ENCODE peak calls at places on chromosomes 16 and 17, in seven cellular contexts. One of them, this sample, is unnamed.

GRCh38 chr17:76265624-76266243 is 586 bp downstream of the UBALD2 start:
- DNase-seq in thoracic aorta: no peak
- DNase-seq in sigmoid colon: peak; percentile 86
- DNase-seq in suprapubic skin: peak; percentile 81
- DNase-seq in progenitor cell of endocrine pancreas: peak; percentile 41
- DNase-seq in lower leg skin: peak; percentile 43
- DNase-seq in right lobe of liver: peak; percentile 70
- DNase-seq in this sample: no peak

GRCh38 chr17:50194441-50195195 is 6.8 kb downstream of the COL1A1 start:
- DNase-seq in progenitor cell of endocrine pancreas: no peak
- DNase-seq in thoracic aorta: no peak
- DNase-seq in right lobe of liver: no peak
- DNase-seq in sigmoid colon: no peak
- DNase-seq in lower leg skin: no peak
- DNase-seq in suprapubic skin: no peak
- DNase-seq in this sample: no peak

GRCh38 chr17:64133546-64134215 is 3.7 kb upstream of the ERN1 start:
- DNase-seq in sigmoid colon: no peak
- DNase-seq in lower leg skin: no peak
- DNase-seq in progenitor cell of endocrine pancreas: no peak
- DNase-seq in right lobe of liver: no peak
- DNase-seq in suprapubic skin: no peak
- DNase-seq in thoracic aorta: no peak
- DNase-seq in this sample: no peak

GRCh38 chr17:41324180-41325075 is 8.9 kb upstream of the KRTAP17-1 start:
- DNase-seq in progenitor cell of endocrine pancreas: no peak
- DNase-seq in lower leg skin: no peak
- DNase-seq in thoracic aorta: no peak
- DNase-seq in right lobe of liver: no peak
- DNase-seq in sigmoid colon: no peak
- DNase-seq in suprapubic skin: no peak
- DNase-seq in this sample: no peak

GRCh38 chr17:67375054-67375427 is 2.0 kb upstream of the PITPNC1 start:
- DNase-seq in sigmoid colon: no peak
- DNase-seq in suprapubic skin: no peak
- DNase-seq in right lobe of liver: no peak
- DNase-seq in thoracic aorta: no peak
- DNase-seq in lower leg skin: no peak
- DNase-seq in progenitor cell of endocrine pancreas: no peak
- DNase-seq in this sample: no peak

GRCh38 chr17:83082435-83082834 is 3.0 kb downstream of the METRNL start:
- DNase-seq in sigmoid colon: no peak
- DNase-seq in lower leg skin: no peak
- DNase-seq in thoracic aorta: no peak
- DNase-seq in suprapubic skin: no peak
- DNase-seq in right lobe of liver: no peak
- DNase-seq in progenitor cell of endocrine pancreas: no peak
- DNase-seq in this sample: no peak

GRCh38 chr17:78734841-78735641 is 47.0 kb downstream of the CYTH1 start:
- DNase-seq in sigmoid colon: no peak
- DNase-seq in suprapubic skin: no peak
- DNase-seq in right lobe of liver: no peak
- DNase-seq in lower leg skin: no peak
- DNase-seq in progenitor cell of endocrine pancreas: no peak
- DNase-seq in thoracic aorta: no peak
- DNase-seq in this sample: no peak

GRCh38 chr17:74453665-74454196 is 12.7 kb upstream of the CD300A start:
- DNase-seq in right lobe of liver: no peak
- DNase-seq in progenitor cell of endocrine pancreas: peak; percentile 85
- DNase-seq in sigmoid colon: no peak
- DNase-seq in thoracic aorta: no peak
- DNase-seq in lower leg skin: no peak
- DNase-seq in suprapubic skin: no peak
- DNase-seq in this sample: no peak

GRCh38 chr17:28849281-28849680 is 5.5 kb upstream of the ERAL1 start:
- DNase-seq in right lobe of liver: no peak
- DNase-seq in sigmoid colon: no peak
- DNase-seq in progenitor cell of endocrine pancreas: no peak
- DNase-seq in lower leg skin: no peak
- DNase-seq in thoracic aorta: no peak
- DNase-seq in suprapubic skin: no peak
- DNase-seq in this sample: no peak

GRCh38 chr17:51118330-51119195 is 2.1 kb downstream of the SPAG9 start:
- DNase-seq in sigmoid colon: peak; percentile 75
- DNase-seq in suprapubic skin: no peak
- DNase-seq in right lobe of liver: peak; percentile 59
- DNase-seq in thoracic aorta: no peak
- DNase-seq in progenitor cell of endocrine pancreas: no peak
- DNase-seq in lower leg skin: peak; percentile 49
- DNase-seq in this sample: no peak

GRCh38 chr17:64920419-64921172 is 1.3 kb upstream of the LRRC37A3 start:
- DNase-seq in right lobe of liver: no peak
- DNase-seq in thoracic aorta: no peak
- DNase-seq in lower leg skin: no peak
- DNase-seq in sigmoid colon: no peak
- DNase-seq in suprapubic skin: peak; percentile 51
- DNase-seq in progenitor cell of endocrine pancreas: no peak
- DNase-seq in this sample: no peak

GRCh38 chr16:67456383-67457140 is 24.4 kb downstream of the ATP6V0D1 start:
- DNase-seq in thoracic aorta: peak; percentile 41
- DNase-seq in suprapubic skin: peak; percentile 84
- DNase-seq in lower leg skin: no peak
- DNase-seq in progenitor cell of endocrine pancreas: no peak
- DNase-seq in sigmoid colon: peak; percentile 95
- DNase-seq in right lobe of liver: no peak
- DNase-seq in this sample: no peak

GRCh38 chr17:64459284-64459747 is 10.4 kb downstream of the MILR1 start:
- DNase-seq in progenitor cell of endocrine pancreas: no peak
- DNase-seq in suprapubic skin: no peak
- DNase-seq in thoracic aorta: no peak
- DNase-seq in lower leg skin: no peak
- DNase-seq in sigmoid colon: no peak
- DNase-seq in right lobe of liver: no peak
- DNase-seq in this sample: no peak

GRCh38 chr17:81381632-81382577 is 13.4 kb upstream of the BAHCC1 start:
- DNase-seq in sigmoid colon: no peak
- DNase-seq in lower leg skin: no peak
- DNase-seq in suprapubic skin: peak; percentile 62
- DNase-seq in right lobe of liver: no peak
- DNase-seq in progenitor cell of endocrine pancreas: no peak
- DNase-seq in thoracic aorta: no peak
- DNase-seq in this sample: no peak

GRCh38 chr16:1331712-1332617 is 1.5 kb upstream of the BAIAP3 start:
- DNase-seq in thoracic aorta: no peak
- DNase-seq in suprapubic skin: peak; percentile 92
- DNase-seq in progenitor cell of endocrine pancreas: peak; percentile 54
- DNase-seq in lower leg skin: no peak
- DNase-seq in right lobe of liver: peak; percentile 65
- DNase-seq in sigmoid colon: peak; percentile 86
- DNase-seq in this sample: no peak

GRCh38 chr17:48575066-48575582 is 3.0 kb downstream of the HOXB4 start:
- DNase-seq in progenitor cell of endocrine pancreas: no peak
- DNase-seq in sigmoid colon: no peak
- DNase-seq in thoracic aorta: no peak
- DNase-seq in right lobe of liver: no peak
- DNase-seq in lower leg skin: no peak
- DNase-seq in suprapubic skin: no peak
- DNase-seq in this sample: no peak

GRCh38 chr17:56034120-56034757 is 119.0 kb upstream of the ANKFN1 start:
- DNase-seq in lower leg skin: no peak
- DNase-seq in progenitor cell of endocrine pancreas: no peak
- DNase-seq in thoracic aorta: no peak
- DNase-seq in right lobe of liver: no peak
- DNase-seq in sigmoid colon: no peak
- DNase-seq in suprapubic skin: no peak
- DNase-seq in this sample: no peak

GRCh38 chr17:57010495-57010894 is 32.6 kb downstream of the SCPEP1 start:
- DNase-seq in thoracic aorta: no peak
- DNase-seq in sigmoid colon: no peak
- DNase-seq in right lobe of liver: no peak
- DNase-seq in suprapubic skin: no peak
- DNase-seq in progenitor cell of endocrine pancreas: no peak
- DNase-seq in lower leg skin: no peak
- DNase-seq in this sample: no peak

GRCh38 chr17:49224198-49224996 is 6.2 kb downstream of the PHOSPHO1 start:
- DNase-seq in right lobe of liver: peak; percentile 54
- DNase-seq in lower leg skin: no peak
- DNase-seq in sigmoid colon: no peak
- DNase-seq in suprapubic skin: no peak
- DNase-seq in thoracic aorta: no peak
- DNase-seq in progenitor cell of endocrine pancreas: peak; percentile 40
- DNase-seq in this sample: no peak

GRCh38 chr17:8221663-8222379 is 11.4 kb upstream of the AURKB start:
- DNase-seq in lower leg skin: peak; percentile 95
- DNase-seq in thoracic aorta: peak; percentile 81
- DNase-seq in progenitor cell of endocrine pancreas: peak; percentile 81
- DNase-seq in suprapubic skin: peak; percentile 92
- DNase-seq in right lobe of liver: peak; percentile 78
- DNase-seq in sigmoid colon: peak; percentile 92
- DNase-seq in this sample: peak; percentile 94

GRCh38 chr17:28956112-28956511 is 4.8 kb upstream of the PHF12 start:
- DNase-seq in lower leg skin: no peak
- DNase-seq in suprapubic skin: no peak
- DNase-seq in right lobe of liver: no peak
- DNase-seq in progenitor cell of endocrine pancreas: no peak
- DNase-seq in sigmoid colon: peak; percentile 50
- DNase-seq in thoracic aorta: no peak
- DNase-seq in this sample: no peak

DNA sequence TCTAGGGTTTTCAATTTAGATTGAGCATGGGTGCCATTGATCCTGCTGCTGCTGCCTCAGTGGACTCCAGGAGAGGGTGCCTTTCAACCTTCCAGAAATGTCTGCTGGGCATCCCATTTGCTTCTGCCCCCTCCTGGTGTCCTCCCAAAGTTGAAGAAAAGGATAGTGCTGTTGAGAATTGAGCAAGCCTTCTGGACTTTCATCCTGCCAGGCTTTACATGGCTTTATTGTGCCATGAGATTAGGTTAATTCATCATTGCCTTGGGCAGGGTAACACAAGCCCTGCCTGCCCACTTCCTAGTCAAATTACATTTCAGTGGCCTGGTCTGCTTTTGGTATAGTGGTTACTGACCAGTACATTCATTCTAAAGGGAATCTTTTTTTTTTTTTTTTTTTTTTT is 17.9 kb upstream of the TANGO6 start:
- DNase-seq in sigmoid colon: no peak
- DNase-seq in suprapubic skin: no peak
- DNase-seq in progenitor cell of endocrine pancreas: no peak
- DNase-seq in right lobe of liver: no peak
- DNase-seq in lower leg skin: no peak
- DNase-seq in thoracic aorta: no peak
- DNase-seq in this sample: no peak
- TF ChIP-seq CTCF in sigmoid colon: no peak
- TF ChIP-seq CTCF in suprapubic skin: no peak
- TF ChIP-seq CTCF in progenitor cell of endocrine pancreas: no peak
- TF ChIP-seq CTCF in right lobe of liver: peak; percentile 34
- TF ChIP-seq CTCF in lower leg skin: no peak
- TF ChIP-seq CTCF in thoracic aorta: no peak
- TF ChIP-seq CTCF in this sample: no peak

DNA sequence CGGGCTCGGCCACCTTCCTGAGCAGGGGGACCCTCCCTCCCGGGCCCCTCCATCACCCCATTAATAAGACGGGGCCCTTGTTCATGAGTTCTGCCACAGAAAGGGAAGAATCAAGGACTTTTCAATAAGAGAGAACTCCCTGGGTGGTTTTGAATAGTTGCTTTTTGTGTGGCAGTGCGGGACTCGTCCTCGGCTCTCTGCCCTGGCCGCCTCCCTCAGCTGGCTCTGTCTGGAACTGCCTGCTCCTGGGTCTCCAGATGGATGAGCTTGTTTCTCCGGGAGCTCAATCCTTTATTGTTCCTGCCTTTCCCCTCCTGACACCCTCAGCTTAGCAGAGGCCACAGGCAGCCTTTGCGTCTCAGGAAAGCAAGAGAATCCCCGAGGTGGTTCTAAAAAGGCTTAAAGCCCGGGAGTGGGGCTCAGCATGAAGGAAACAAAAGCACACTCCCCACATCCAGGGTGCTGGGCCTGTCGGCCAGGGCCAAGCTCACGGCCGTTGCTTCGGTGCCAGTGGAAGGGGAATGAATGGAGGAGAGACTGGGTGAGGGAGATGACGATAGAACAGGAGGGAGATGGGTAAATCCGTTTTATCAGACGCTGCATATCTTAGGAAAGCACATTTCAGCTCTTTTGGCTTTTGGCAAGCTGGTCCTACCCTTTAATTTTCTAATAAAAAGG is 60.2 kb downstream of the RAI1 start:
- DNase-seq in thoracic aorta: no peak
- DNase-seq in right lobe of liver: no peak
- DNase-seq in lower leg skin: no peak
- DNase-seq in sigmoid colon: no peak
- DNase-seq in suprapubic skin: no peak
- DNase-seq in progenitor cell of endocrine pancreas: no peak
- DNase-seq in this sample: no peak
- TF ChIP-seq CTCF in thoracic aorta: peak; percentile 21
- TF ChIP-seq CTCF in right lobe of liver: no peak
- TF ChIP-seq CTCF in lower leg skin: no peak
- TF ChIP-seq CTCF in sigmoid colon: peak; percentile 48
- TF ChIP-seq CTCF in suprapubic skin: peak; percentile 35
- TF ChIP-seq CTCF in progenitor cell of endocrine pancreas: peak; percentile 15
- TF ChIP-seq CTCF in this sample: no peak

DNA sequence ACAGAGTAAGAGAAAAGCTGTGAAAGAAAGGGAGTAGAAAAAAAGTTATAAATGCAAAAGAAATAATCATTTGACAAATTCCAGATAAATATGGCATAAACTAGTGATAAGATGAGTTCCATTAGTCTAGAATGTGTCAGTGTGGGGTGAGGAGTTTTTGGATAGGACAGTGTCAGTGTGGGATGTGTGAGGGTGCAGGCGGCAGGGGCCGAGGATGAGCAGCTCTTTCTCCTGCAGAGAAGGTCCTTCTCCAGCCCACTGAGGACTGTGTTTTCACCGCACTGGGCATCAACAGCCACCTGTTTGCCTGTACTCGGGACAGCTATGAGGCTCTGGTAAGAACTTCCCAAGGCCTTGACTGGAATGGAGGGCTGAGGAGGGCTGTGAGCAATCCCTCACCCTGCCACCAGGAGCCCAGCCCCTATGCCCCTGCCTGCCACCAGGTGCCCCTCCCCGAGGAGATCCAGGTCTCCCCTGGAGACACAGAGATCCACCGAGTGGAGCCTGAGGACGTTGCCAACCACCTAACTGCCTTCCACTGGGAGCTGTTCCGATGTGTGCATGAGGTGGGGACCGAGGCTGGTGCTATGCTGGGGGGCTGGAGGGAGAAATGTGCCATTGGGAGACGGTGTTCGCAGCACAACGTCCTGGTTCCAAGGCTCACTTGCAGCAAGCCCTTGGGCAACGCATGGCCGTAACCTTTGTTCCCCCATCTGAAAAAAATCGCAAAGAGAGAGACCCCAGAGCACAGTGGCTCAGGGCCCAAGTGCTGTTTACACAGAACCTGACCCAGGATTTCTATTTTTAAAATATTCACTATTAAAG is 13.1 kb downstream of the RAPGEFL1 start:
- DNase-seq in progenitor cell of endocrine pancreas: peak; percentile 21
- DNase-seq in suprapubic skin: no peak
- DNase-seq in sigmoid colon: no peak
- DNase-seq in lower leg skin: no peak
- DNase-seq in thoracic aorta: no peak
- DNase-seq in right lobe of liver: no peak
- DNase-seq in this sample: no peak
- TF ChIP-seq CTCF in progenitor cell of endocrine pancreas: peak; percentile 59
- TF ChIP-seq CTCF in suprapubic skin: peak; percentile 23
- TF ChIP-seq CTCF in sigmoid colon: peak; percentile 18
- TF ChIP-seq CTCF in lower leg skin: no peak
- TF ChIP-seq CTCF in thoracic aorta: peak; percentile 26
- TF ChIP-seq CTCF in right lobe of liver: no peak
- TF ChIP-seq CTCF in this sample: no peak

GRCh38 chr17:42898147-42898807 is 2.3 kb upstream of the G6PC1 start:
- DNase-seq in thoracic aorta: no peak
- DNase-seq in lower leg skin: no peak
- DNase-seq in right lobe of liver: peak; percentile 12
- DNase-seq in sigmoid colon: no peak
- DNase-seq in suprapubic skin: no peak
- DNase-seq in progenitor cell of endocrine pancreas: no peak
- DNase-seq in this sample: no peak
- TF ChIP-seq CTCF in thoracic aorta: no peak
- TF ChIP-seq CTCF in lower leg skin: no peak
- TF ChIP-seq CTCF in right lobe of liver: no peak
- TF ChIP-seq CTCF in sigmoid colon: no peak
- TF ChIP-seq CTCF in suprapubic skin: no peak
- TF ChIP-seq CTCF in progenitor cell of endocrine pancreas: no peak
- TF ChIP-seq CTCF in this sample: no peak

This sample was measured in omental fat pad.